ENCODE peak calls at places on chromosomes 2 and 18, in seven cellular contexts. H is brain microvascular endothelial cell; P is A549; C is fibroblast of villous mesenchyme; K is sigmoid colon; R is CD4-positive, CD25-positive, alpha-beta regulatory T cell; F is tibial artery. I is an unnamed sample.

GRCh38 chr18:3720818-3721545 is 271.0 kb downstream of the TGIF1 start:
- DNase-seq in H (no peak), P (no peak), C (no peak), K (no peak), R (no peak), F (no peak), I (no peak)

GRCh38 chr18:76491436-76491800 is 3.6 kb downstream of the ZNF516 start:
- DNase-seq in H (peak; percentile 55), P (peak; percentile 28), C (peak; percentile 76), K (peak; percentile 88), R (peak; percentile 45), F (peak; percentile 62), I (peak; percentile 88)

GRCh38 chr2:144137705-144138428 is 382.1 kb downstream of the ZEB2 start:
- DNase-seq in H (peak; percentile 79), P (no peak), C (no peak), K (no peak), R (no peak), F (no peak), I (no peak)

GRCh38 chr18:9413586-9413985 is 61.7 kb upstream of the RALBP1 start:
- DNase-seq in H (peak; percentile 92), P (no peak), C (peak; percentile 81), K (no peak), R (no peak), F (no peak), I (no peak)

GRCh38 chr2:234156326-234156725 is 105.8 kb downstream of the SPP2 start:
- DNase-seq in H (no peak), P (no peak), C (no peak), K (no peak), R (no peak), F (no peak), I (no peak)

GRCh38 chr2:197668296-197668695 is 7.1 kb downstream of the RFTN2 start:
- DNase-seq in H (no peak), P (no peak), C (no peak), K (no peak), R (no peak), F (no peak), I (no peak)

GRCh38 chr2:181527058-181527457 is 69.9 kb downstream of the ITGA4 start:
- DNase-seq in H (no peak), P (no peak), C (no peak), K (no peak), R (no peak), F (no peak), I (no peak)

GRCh38 chr2:54924121-54924520 is 126.1 kb downstream of the RTN4 start:
- DNase-seq in H (no peak), P (no peak), C (no peak), K (no peak), R (no peak), F (no peak), I (no peak)

GRCh38 chr2:33673937-33674336 is 74.8 kb upstream of the FAM98A start:
- DNase-seq in H (no peak), P (no peak), C (peak; percentile 15), K (no peak), R (no peak), F (no peak), I (no peak)

DNA sequence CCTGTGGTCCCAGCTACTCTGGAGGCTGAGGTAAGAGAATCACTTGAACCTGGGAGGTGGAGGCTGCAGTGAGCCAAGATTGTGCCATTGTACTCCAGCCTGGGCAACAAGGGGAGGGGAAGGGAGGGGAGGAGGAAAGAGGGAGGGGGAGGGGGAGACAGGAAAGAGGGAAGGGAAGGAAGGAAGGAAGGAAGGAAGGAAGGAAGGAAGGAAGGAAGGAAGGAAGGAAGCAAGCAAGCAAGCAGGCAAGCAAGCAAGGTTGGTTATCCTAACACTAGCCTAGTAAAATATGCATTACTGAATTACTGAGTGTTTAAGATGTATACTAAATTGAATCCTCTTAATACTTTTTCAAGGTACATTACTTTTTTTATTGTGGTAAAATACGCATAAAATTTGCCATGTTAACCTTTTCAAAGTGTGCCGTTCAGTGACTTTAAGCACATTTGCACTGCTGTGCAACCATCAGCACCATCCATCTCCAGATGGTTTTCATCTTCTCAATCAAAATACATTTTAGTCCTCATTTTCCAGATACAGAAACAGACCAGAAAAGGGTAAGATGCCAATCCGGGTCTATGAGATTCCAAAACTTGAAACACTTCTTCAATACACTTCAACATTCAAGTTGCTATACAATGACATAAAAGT is 28.9 kb downstream of the NCKAP1 start:
- DNase-seq in H (no peak), P (no peak), C (no peak), K (no peak), R (no peak), F (no peak), I (no peak)
- H3K4me3 ChIP-seq in H (no peak overlapping the region), P (no peak overlapping the region), C (no peak overlapping the region), K (no peak overlapping the region), R (no peak overlapping the region), F (no peak overlapping the region), I (no peak overlapping the region)

GRCh38 chr2:165016772-165017411 is 61.6 kb upstream of the SLC38A11 start:
- DNase-seq in H (peak; percentile 74), P (peak; percentile 28), C (peak; percentile 30), K (no peak), R (no peak), F (no peak), I (no peak)
- H3K4me3 ChIP-seq in H (no peak overlapping the region), P (no peak overlapping the region), C (no peak overlapping the region), K (no peak overlapping the region), R (no peak overlapping the region), F (no peak overlapping the region), I (no peak overlapping the region)

GRCh38 chr2:216113572-216113971 is 4.4 kb downstream of the XRCC5 start:
- DNase-seq in H (no peak), P (no peak), C (no peak), K (no peak), R (no peak), F (no peak), I (no peak)
- H3K4me3 ChIP-seq in H (no peak overlapping the region), P (no peak overlapping the region), C (no peak overlapping the region), K (no peak overlapping the region), R (no peak overlapping the region), F (no peak overlapping the region), I (no peak overlapping the region)

GRCh38 chr2:42171396-42171971 is 2.3 kb downstream of the EML4 start:
- DNase-seq in H (no peak), P (no peak), C (peak; percentile 68), K (no peak), R (no peak), F (no peak), I (no peak)

GRCh38 chr2:42172020-42172419 is 2.9 kb downstream of the EML4 start:
- DNase-seq in H (no peak), P (no peak), C (no peak), K (no peak), R (no peak), F (no peak), I (no peak)

GRCh38 chr2:42169869-42170465 is 814 bp downstream of the EML4 start:
- DNase-seq in H (no peak), P (no peak), C (peak; percentile 33), K (no peak), R (peak; percentile 11), F (no peak), I (no peak)

GRCh38 chr2:42170619-42171395 is 1.7 kb downstream of the EML4 start:
- DNase-seq in H (no peak), P (no peak), C (no peak), K (no peak), R (no peak), F (no peak), I (no peak)

DNA sequence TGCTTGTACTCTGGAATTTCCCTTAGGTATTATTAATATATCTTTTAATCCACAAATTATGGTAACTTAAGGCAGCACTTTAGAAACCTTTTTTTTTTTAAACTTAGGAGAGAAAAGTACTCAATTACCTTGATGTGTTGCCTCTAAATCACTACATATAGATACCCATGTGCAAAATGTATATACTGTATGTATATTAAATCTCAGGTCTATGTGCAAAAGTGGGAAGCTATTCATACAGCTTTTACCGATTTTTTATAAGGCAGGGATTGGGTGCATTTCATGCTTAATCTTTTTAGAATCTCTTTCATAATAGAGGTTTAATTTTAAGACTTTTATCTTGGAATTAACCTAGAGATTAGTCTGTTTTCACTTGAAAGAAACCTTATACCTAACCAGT is 3.4 kb downstream of the EML4 start:
- DNase-seq in H (no peak), P (no peak), C (no peak), K (no peak), R (no peak), F (no peak), I (no peak)
- H3K4me3 ChIP-seq in H (no peak overlapping the region), P (no peak overlapping the region), C (peak overlapping the region; percentile 94), K (no peak overlapping the region), R (peak overlapping the region; percentile 99), F (no peak overlapping the region), I (peak overlapping the region; percentile 71)

GRCh38 chr2:235287369-235287722 is 206.5 kb upstream of the AGAP1 start:
- DNase-seq in H (no peak), P (no peak), C (peak; percentile 60), K (no peak), R (no peak), F (no peak), I (no peak)
- H3K4me3 ChIP-seq in H (no peak overlapping the region), P (no peak overlapping the region), C (no peak overlapping the region), K (no peak overlapping the region), R (no peak overlapping the region), F (no peak overlapping the region), I (no peak overlapping the region)

GRCh38 chr2:238038203-238038602 is 22.6 kb upstream of the SCLY start:
- DNase-seq in H (no peak), P (no peak), C (no peak), K (no peak), R (no peak), F (no peak), I (no peak)

GRCh38 chr2:238040918-238041317 is 19.9 kb upstream of the SCLY start:
- DNase-seq in H (no peak), P (no peak), C (no peak), K (no peak), R (no peak), F (no peak), I (no peak)

GRCh38 chr2:238042849-238043584 is 17.8 kb upstream of the SCLY start:
- DNase-seq in H (no peak), P (no peak), C (peak; percentile 7), K (no peak), R (no peak), F (no peak), I (no peak)

GRCh38 chr2:238039985-238040384 is 20.8 kb upstream of the SCLY start:
- DNase-seq in H (no peak), P (no peak), C (no peak), K (no peak), R (no peak), F (no peak), I (no peak)

DNA sequence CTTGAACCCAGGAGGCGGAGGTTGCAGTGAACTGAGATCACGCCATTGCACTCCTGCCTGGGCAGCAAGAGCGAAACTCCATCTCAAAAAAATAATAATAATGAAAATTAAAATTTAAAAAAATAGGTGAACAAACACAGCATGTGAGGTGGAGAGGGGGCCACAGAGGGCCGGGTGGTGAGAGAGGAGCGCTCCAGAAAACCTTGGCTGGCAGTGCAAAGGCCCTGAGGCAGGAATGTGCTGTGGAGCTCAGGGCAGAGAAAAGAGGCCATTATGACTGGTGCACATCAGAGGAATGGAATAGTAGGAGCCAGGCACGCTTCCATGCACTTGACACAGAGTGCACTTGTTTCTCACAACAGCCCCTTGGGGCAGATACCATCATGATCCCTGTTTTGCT is 21.6 kb upstream of the SCLY start:
- DNase-seq in H (no peak), P (no peak), C (no peak), K (no peak), R (no peak), F (no peak), I (no peak)
- H3K4me3 ChIP-seq in H (no peak overlapping the region), P (no peak overlapping the region), C (no peak overlapping the region), K (no peak overlapping the region), R (no peak overlapping the region), F (no peak overlapping the region), I (no peak overlapping the region)